ENCODE peak calls at places on chromosomes 7 and 10, in eight cellular contexts. V is cardiac fibroblast, O is AG09309, Z is astrocyte of the spinal cord, H is GM06990, C is cardiac muscle cell, E is uterus, B is left ventricle myocardium inferior. P is an unnamed sample.

GRCh38 chr10:62959553-62959952 is 143.4 kb upstream of the EGR2 start:
- DNase-seq in V (peak; percentile 18), O (no peak), Z (peak; percentile 17), H (no peak), C (no peak), E (no peak), B (no peak), P (no peak)

GRCh38 chr7:84207025-84207424 is 12.4 kb upstream of the SEMA3A start:
- DNase-seq in V (peak; percentile 54), O (no peak), Z (peak; percentile 7), H (no peak), C (no peak), E (no peak), B (no peak), P (peak; percentile 59)

GRCh38 chr7:122166708-122167107 is 22.7 kb upstream of the AASS start:
- DNase-seq in V (peak; percentile 82), O (peak; percentile 52), Z (peak; percentile 58), H (no peak), C (no peak), E (no peak), B (no peak), P (peak; percentile 68)

GRCh38 chr10:34780818-34781380 is 34.2 kb downstream of the PARD3 start:
- DNase-seq in V (peak; percentile 70), O (no peak), Z (peak; percentile 76), H (peak; percentile 83), C (peak; percentile 48), E (peak; percentile 70), B (peak; percentile 69), P (no peak)

GRCh38 chr10:119786117-119786769 is 60.4 kb downstream of the INPP5F start:
- DNase-seq in V (peak; percentile 33), O (no peak), Z (peak; percentile 69), H (no peak), C (peak; percentile 61), E (no peak), B (no peak), P (no peak)

GRCh38 chr7:47611045-47611511 is 29.2 kb upstream of the TNS3 start:
- DNase-seq in V (no peak), O (no peak), Z (no peak), H (no peak), C (no peak), E (no peak), B (no peak), P (no peak)

GRCh38 chr10:86346169-86346793 is 20.3 kb downstream of the GRID1 start:
- DNase-seq in V (no peak), O (no peak), Z (no peak), H (no peak), C (no peak), E (no peak), B (no peak), P (no peak)

GRCh38 chr10:8378198-8378983 is 323.9 kb downstream of the GATA3 start:
- DNase-seq in V (no peak), O (no peak), Z (no peak), H (no peak), C (no peak), E (no peak), B (no peak), P (no peak)

GRCh38 chr10:18456984-18457383 is 194.4 kb downstream of the NSUN6 start:
- DNase-seq in V (no peak), O (no peak), Z (no peak), H (peak; percentile 22), C (no peak), E (no peak), B (no peak), P (no peak)

GRCh38 chr7:83786858-83787257 is 137.9 kb upstream of the SEMA3E start:
- DNase-seq in V (no peak), O (no peak), Z (no peak), H (no peak), C (no peak), E (no peak), B (no peak), P (no peak)

GRCh38 chr7:16738014-16738688 is 15.4 kb upstream of the TSPAN13 start:
- DNase-seq in V (no peak), O (no peak), Z (no peak), H (no peak), C (no peak), E (no peak), B (no peak), P (no peak)

DNA sequence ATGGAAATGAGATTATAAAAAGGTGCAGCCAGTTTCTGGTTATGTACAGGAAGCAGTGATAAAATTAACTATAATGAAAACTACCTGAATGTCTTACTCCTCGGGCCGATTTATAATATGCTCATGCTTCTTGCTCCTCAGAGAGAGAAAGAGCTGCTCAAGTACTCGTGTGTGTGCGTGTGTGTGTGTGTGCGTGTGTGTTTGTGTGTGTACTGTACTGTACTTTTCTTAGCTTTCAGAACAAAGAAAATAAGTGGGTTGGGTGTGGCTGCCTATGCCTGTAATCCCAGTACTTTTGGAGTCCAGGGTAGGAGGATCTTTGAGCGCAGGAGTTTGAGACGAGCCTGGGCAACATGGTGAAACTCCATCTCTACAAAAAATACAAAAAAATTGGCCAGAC is 96.6 kb upstream of the NMT2 start:
- DNase-seq in V (no peak), O (no peak), Z (no peak), H (no peak), C (no peak), E (no peak), B (no peak), P (no peak)
- H3K4me3 ChIP-seq in V (no peak overlapping the region), O (no peak overlapping the region), Z (no peak overlapping the region), H (no peak overlapping the region), C (no peak overlapping the region), E (no peak overlapping the region), B (no peak overlapping the region), P (no peak overlapping the region)

GRCh38 chr10:44071479-44071878 is 313.4 kb downstream of the CXCL12 start:
- DNase-seq in V (peak; percentile 61), O (peak; percentile 85), Z (no peak), H (no peak), C (no peak), E (no peak), B (no peak), P (no peak)
- TF ChIP-seq CTCF in V (no peak), O (peak; percentile 28), Z (no peak), H (no peak), C (peak; percentile 15), E (no peak), B (no peak), P (no peak)

DNA sequence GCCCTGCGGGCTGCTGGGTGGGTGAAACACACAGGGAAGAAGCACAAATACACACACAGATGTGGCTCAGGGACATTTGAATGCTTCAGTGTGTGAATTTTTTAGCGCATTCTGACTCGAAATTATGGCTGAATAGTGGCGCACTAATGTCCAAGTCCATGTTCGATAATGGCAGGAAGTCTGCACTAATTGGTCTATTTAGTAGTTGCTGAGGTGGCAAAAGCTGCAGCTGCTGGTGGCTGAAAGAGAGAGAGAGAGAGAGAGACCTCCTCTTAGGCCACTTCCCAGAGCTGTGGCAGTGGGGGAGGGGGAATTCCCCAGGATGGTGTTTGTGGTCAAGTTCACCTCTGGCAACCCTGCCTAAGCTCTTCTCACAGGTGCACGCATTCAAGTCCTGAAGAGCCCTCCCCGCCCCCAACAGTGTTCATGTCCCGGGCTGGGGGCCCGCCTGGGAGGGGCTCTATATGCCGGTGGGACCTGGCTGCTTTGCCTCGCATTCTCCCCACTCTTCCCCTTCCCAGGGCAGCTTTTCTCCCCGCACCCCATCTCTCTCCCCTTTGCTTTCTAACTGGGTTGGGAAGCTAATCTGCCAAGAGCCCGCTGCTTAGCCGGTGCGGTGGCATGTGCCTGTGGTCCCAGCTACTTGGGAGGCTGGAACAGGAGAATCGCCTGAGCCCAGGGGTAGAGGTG is 6.0 kb upstream of the MNX1 start:
- DNase-seq in V (no peak), O (no peak), Z (no peak), H (peak; percentile 63), C (no peak), E (no peak), B (no peak), P (no peak)
- H3K4me3 ChIP-seq in V (no peak overlapping the region), O (no peak overlapping the region), Z (no peak overlapping the region), H (peak overlapping the region; percentile 25), C (no peak overlapping the region), E (no peak overlapping the region), B (no peak overlapping the region), P (no peak overlapping the region)

GRCh38 chr7:141097430-141097829 is 23.6 kb downstream of the TMEM178B start:
- DNase-seq in V (peak; percentile 28), O (no peak), Z (peak; percentile 14), H (no peak), C (peak; percentile 68), E (no peak), B (no peak), P (no peak)

GRCh38 chr7:141103847-141104429 is 30.1 kb downstream of the TMEM178B start:
- DNase-seq in V (no peak), O (no peak), Z (no peak), H (no peak), C (no peak), E (no peak), B (no peak), P (no peak)

GRCh38 chr7:141102436-141102835 is 28.6 kb downstream of the TMEM178B start:
- DNase-seq in V (no peak), O (no peak), Z (no peak), H (no peak), C (no peak), E (no peak), B (no peak), P (no peak)
- TF ChIP-seq CTCF in V (no peak), O (no peak), Z (no peak), H (no peak), C (no peak), E (no peak), B (no peak), P (no peak)

GRCh38 chr10:51462076-51462779 is 237.2 kb downstream of the CSTF2T start:
- DNase-seq in V (no peak), O (peak; percentile 11), Z (no peak), H (no peak), C (no peak), E (no peak), B (no peak), P (peak; percentile 62)
- H3K4me3 ChIP-seq in V (no peak overlapping the region), O (no peak overlapping the region), Z (no peak overlapping the region), H (no peak overlapping the region), C (no peak overlapping the region), E (no peak overlapping the region), B (no peak overlapping the region), P (no peak overlapping the region)

DNA sequence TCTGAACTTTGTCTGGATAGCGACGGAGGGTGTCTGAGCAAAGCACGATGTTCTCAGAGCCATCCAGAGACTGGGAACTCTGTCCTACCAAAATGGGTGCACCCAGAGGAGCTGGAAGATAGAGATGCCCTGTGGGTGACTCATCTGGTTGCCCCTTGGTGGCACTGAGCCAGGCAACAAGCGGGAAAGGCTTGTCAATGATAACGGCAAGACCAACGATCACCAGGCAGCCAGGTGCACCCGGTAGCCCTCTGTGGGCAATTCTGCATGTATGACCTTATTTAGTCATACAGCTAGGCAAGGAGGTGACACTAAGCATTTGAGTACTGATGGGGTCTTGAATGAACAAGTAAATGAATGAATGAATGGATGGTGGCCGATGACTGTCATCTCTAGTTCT is 2.8 kb upstream of the ELN start:
- DNase-seq in V (no peak), O (no peak), Z (no peak), H (no peak), C (no peak), E (no peak), B (no peak), P (no peak)
- TF ChIP-seq CTCF in V (no peak), O (no peak), Z (no peak), H (no peak), C (no peak), E (no peak), B (no peak), P (no peak)

GRCh38 chr10:123149568-123150228 is 1.8 kb downstream of the HMX2 start:
- DNase-seq in V (no peak), O (no peak), Z (no peak), H (peak; percentile 78), C (peak; percentile 68), E (no peak), B (no peak), P (no peak)
- H3K4me3 ChIP-seq in V (peak overlapping the region; percentile 36), O (peak overlapping the region; percentile 28), Z (peak overlapping the region; percentile 17), H (peak overlapping the region; percentile 75), C (peak overlapping the region; percentile 32), E (peak overlapping the region; percentile 5), B (peak overlapping the region; percentile 60), P (peak overlapping the region; percentile 39)

GRCh38 chr7:37112882-37113281 is 335.8 kb downstream of the ELMO1 start:
- DNase-seq in V (no peak), O (no peak), Z (no peak), H (no peak), C (no peak), E (no peak), B (no peak), P (no peak)
- TF ChIP-seq CTCF in V (no peak), O (no peak), Z (no peak), H (no peak), C (no peak), E (no peak), B (no peak), P (no peak)